ENCODE peak calls at places on chromosomes 5 and 9, in seven cellular contexts. I is NCI-H2171 treated with DMSO at 0.1 percent for 48 hours, G is EH, D is NCI-H1105 treated with DMSO at 0.1 percent for 48 hours, V is T-helper 2 cell, M is GM18507, O is WERI-Rb-1. R is an unnamed sample.
A peak's percentile ranks its signal among the peaks of the same experiment; 100 is the strongest.

GRCh38 chr5:39394946-39395345 is 29.8 kb downstream of the DAB2 start:
- DNase-seq in V (no peak), M (no peak), G (peak; percentile 82), D (no peak), I (no peak), O (no peak), R (no peak)

GRCh38 chr5:32044904-32045303 is 129.2 kb downstream of the GOLPH3 start:
- DNase-seq in O (no peak), G (peak; percentile 86), D (no peak), I (no peak), M (no peak), V (no peak), R (no peak)

GRCh38 chr5:82277613-82277986 is 554 bp downstream of the RPS23 start:
- DNase-seq in O (no peak), G (peak; percentile 22), I (no peak), D (no peak), M (no peak), V (no peak), R (no peak)

GRCh38 chr9:4929917-4930316 is 55.2 kb upstream of the JAK2 start:
- DNase-seq in M (no peak), I (no peak), V (no peak), D (no peak), O (no peak), G (peak; percentile 52), R (no peak)

GRCh38 chr9:104858271-104858670 is 69.7 kb downstream of the ABCA1 start:
- DNase-seq in G (peak; percentile 93), D (no peak), V (no peak), O (no peak), I (no peak), M (no peak), R (no peak)

GRCh38 chr5:160173-160510 is 31.2 kb upstream of the LRRC14B start:
- DNase-seq in V (no peak), D (no peak), I (no peak), G (peak; percentile 68), M (no peak), O (no peak), R (peak; percentile 28)

GRCh38 chr5:155308289-155308688 is 294.7 kb downstream of the KIF4B start:
- DNase-seq in I (no peak), V (no peak), O (no peak), M (no peak), D (no peak), G (no peak), R (no peak)

GRCh38 chr5:109034276-109034675 is 286.6 kb downstream of the FER start:
- DNase-seq in V (no peak), O (no peak), G (no peak), M (no peak), I (no peak), D (no peak), R (no peak)

GRCh38 chr9:3014164-3014563 is 170.3 kb upstream of the PUM3 start:
- DNase-seq in O (no peak), V (no peak), M (no peak), I (no peak), D (no peak), G (no peak), R (no peak)

GRCh38 chr9:114592356-114592755 is 4.8 kb downstream of the ATP6V1G1 start:
- DNase-seq in D (no peak), M (no peak), O (no peak), V (no peak), G (peak; percentile 21), I (no peak), R (no peak)

GRCh38 chr5:77211013-77211690 is 672 bp downstream of the PDE8B start:
- DNase-seq in G (peak; percentile 36), D (no peak), M (no peak), I (no peak), O (no peak), V (no peak), R (peak; percentile 77)

GRCh38 chr5:60649288-60649917 is 50.6 kb downstream of the DEPDC1B start:
- DNase-seq in I (peak; percentile 7), G (peak; percentile 58), V (no peak), M (no peak), D (peak; percentile 18), O (no peak), R (no peak)

GRCh38 chr5:132821791-132822190 is 8.7 kb downstream of the SHROOM1 start:
- DNase-seq in M (no peak), D (no peak), O (no peak), G (peak; percentile 41), I (peak; percentile 53), V (no peak), R (no peak)

GRCh38 chr5:167294861-167295685 is 996.4 kb upstream of the WWC1 start:
- DNase-seq in V (no peak), M (no peak), G (peak; percentile 93), O (no peak), I (no peak), D (no peak), R (no peak)

GRCh38 chr9:95157491-95158151 is 159.9 kb downstream of the FANCC start:
- DNase-seq in O (no peak), V (no peak), D (peak; percentile 83), M (no peak), G (peak; percentile 92), I (peak; percentile 96), R (no peak)

GRCh38 chr9:77977210-77977611 is 54.4 kb downstream of the GNAQ start:
- DNase-seq in O (peak; percentile 15), V (no peak), G (peak; percentile 88), D (no peak), M (no peak), I (no peak), R (peak; percentile 89)

GRCh38 chr5:132060501-132061161 is at the start of gene IL3:
- DNase-seq in M (no peak), G (no peak), D (no peak), O (no peak), I (no peak), V (peak; percentile 4), R (peak; percentile 27)

GRCh38 chr9:89929315-89929714 is 324.5 kb downstream of the GADD45G start:
- DNase-seq in O (no peak), V (no peak), G (no peak), D (no peak), I (no peak), M (no peak), R (peak; percentile 28)

GRCh38 chr9:22158983-22159382 is 149.9 kb upstream of the CDKN2B start:
- DNase-seq in D (no peak), V (no peak), I (no peak), O (no peak), G (peak; percentile 18), M (no peak), R (no peak)

GRCh38 chr9:137198051-137198747 is 2.3 kb downstream of the TPRN start:
- DNase-seq in D (no peak), V (no peak), G (no peak), M (no peak), O (no peak), I (no peak), R (no peak)

GRCh38 chr5:148961261-148962199 is 101.3 kb downstream of the SH3TC2 start:
- DNase-seq in M (no peak), O (no peak), I (no peak), V (no peak), D (no peak), G (no peak), R (no peak)

GRCh38 chr9:113851359-113851758 is 24.8 kb upstream of the ZNF618 start:
- DNase-seq in V (no peak), I (no peak), O (no peak), G (no peak), D (no peak), M (no peak), R (no peak)

GRCh38 chr5:36389245-36389644 is 87.5 kb upstream of the RANBP3L start:
- DNase-seq in V (no peak), I (no peak), M (no peak), G (no peak), O (no peak), D (no peak), R (no peak)

GRCh38 chr9:109440797-109441287 is 57.3 kb downstream of the PTPN3 start:
- DNase-seq in V (no peak), M (peak; percentile 65), G (peak; percentile 82), I (peak; percentile 60), O (peak; percentile 72), D (peak; percentile 59), R (peak; percentile 87)

GRCh38 chr5:172666251-172666650 is 25.2 kb downstream of the NEURL1B start:
- DNase-seq in M (no peak), I (no peak), D (no peak), V (no peak), G (no peak), O (no peak), R (peak; percentile 85)

GRCh38 chr5:59460368-59461153 is 433.0 kb downstream of the PDE4D start:
- DNase-seq in I (no peak), D (no peak), O (peak; percentile 56), G (no peak), M (no peak), V (no peak), R (no peak)

GRCh38 chr9:4289411-4290380 is 10.2 kb downstream of the GLIS3 start:
- DNase-seq in G (peak; percentile 12), D (no peak), I (no peak), M (no peak), O (no peak), V (no peak), R (no peak)

GRCh38 chr5:160991205-160991604 is 139.2 kb upstream of the ATP10B start:
- DNase-seq in G (no peak), V (no peak), O (no peak), I (no peak), D (no peak), M (no peak), R (no peak)

GRCh38 chr9:136952354-136952855 is 332 bp downstream of the LCN12 start:
- DNase-seq in M (no peak), G (no peak), I (no peak), D (no peak), V (no peak), O (no peak), R (no peak)

GRCh38 chr9:134965851-134966250 is 48.1 kb upstream of the FCN1 start:
- DNase-seq in D (no peak), I (no peak), V (no peak), M (no peak), G (no peak), O (peak; percentile 1), R (peak; percentile 21)

GRCh38 chr5:67815455-67816391 is 399.8 kb upstream of the PIK3R1 start:
- DNase-seq in O (no peak), G (peak; percentile 4), I (no peak), D (no peak), M (no peak), V (no peak), R (no peak)

GRCh38 chr5:142697846-142698245 is 12.0 kb upstream of the FGF1 start:
- DNase-seq in G (peak; percentile 83), V (no peak), D (peak; percentile 24), M (no peak), O (no peak), I (no peak), R (no peak)

GRCh38 chr9:86945868-86946711 is 1.2 kb downstream of the GAS1 start:
- DNase-seq in M (no peak), G (peak; percentile 75), V (peak; percentile 31), I (peak; percentile 61), O (peak; percentile 25), D (peak; percentile 59), R (peak; percentile 84)